ENCODE peak calls at places on chromosome 17, in five cellular contexts. Y, Q, L, S and O are unnamed samples.

GRCh38 chr17:57108656-57109392 is 23.8 kb downstream of the AKAP1 start:
- DNase-seq in Y (no peak), Q (no peak), L (no peak), S (no peak), O (no peak)

GRCh38 chr17:7405413-7405881 is 1.6 kb upstream of the TMEM256 start:
- DNase-seq in Y (no peak), Q (no peak), L (peak; percentile 14), S (no peak), O (no peak)

GRCh38 chr17:35743911-35744328 is 9.1 kb downstream of the GAS2L2 start:
- DNase-seq in Y (no peak), Q (no peak), L (no peak), S (no peak), O (no peak)

GRCh38 chr17:59698143-59698542 is 9.1 kb downstream of the PTRH2 start:
- DNase-seq in Y (no peak), Q (no peak), L (no peak), S (no peak), O (no peak)

GRCh38 chr17:57110152-57110542 is 25.1 kb downstream of the AKAP1 start:
- DNase-seq in Y (no peak), Q (no peak), L (peak; percentile 25), S (no peak), O (peak; percentile 49)

GRCh38 chr17:35540589-35541404 is 3.3 kb upstream of the SLFN12L start:
- DNase-seq in Y (no peak), Q (no peak), L (peak; percentile 49), S (no peak), O (no peak)

GRCh38 chr17:4901648-4902344 is 1.1 kb downstream of the CHRNE start:
- DNase-seq in Y (no peak), Q (no peak), L (peak; percentile 36), S (no peak), O (peak; percentile 57)

GRCh38 chr17:8141741-8142140 is 10.5 kb downstream of the PER1 start:
- DNase-seq in Y (no peak), Q (no peak), L (no peak), S (no peak), O (peak; percentile 25)

GRCh38 chr17:43517161-43517560 is 29.0 kb downstream of the ETV4 start:
- DNase-seq in Y (no peak), Q (no peak), L (no peak), S (no peak), O (no peak)

GRCh38 chr17:71208111-71208704 is 912.6 kb upstream of the SOX9 start:
- DNase-seq in Y (no peak), Q (no peak), L (no peak), S (no peak), O (no peak)

GRCh38 chr17:72635034-72635654 is 457.3 kb downstream of the SLC39A11 start:
- DNase-seq in Y (no peak), Q (no peak), L (no peak), S (no peak), O (no peak)

GRCh38 chr17:22090263-22090935 is 398.1 kb downstream of the KCNJ18 start:
- DNase-seq in Y (no peak), Q (no peak), L (no peak), S (no peak), O (no peak)

GRCh38 chr17:41553987-41554680 is 17.7 kb downstream of the KRT9 start:
- DNase-seq in Y (no peak), Q (no peak), L (peak; percentile 9), S (no peak), O (no peak)

GRCh38 chr17:79784353-79785016 is 6.5 kb downstream of the CBX2 start:
- DNase-seq in Y (no peak), Q (no peak), L (no peak), S (no peak), O (peak; percentile 34)

DNA sequence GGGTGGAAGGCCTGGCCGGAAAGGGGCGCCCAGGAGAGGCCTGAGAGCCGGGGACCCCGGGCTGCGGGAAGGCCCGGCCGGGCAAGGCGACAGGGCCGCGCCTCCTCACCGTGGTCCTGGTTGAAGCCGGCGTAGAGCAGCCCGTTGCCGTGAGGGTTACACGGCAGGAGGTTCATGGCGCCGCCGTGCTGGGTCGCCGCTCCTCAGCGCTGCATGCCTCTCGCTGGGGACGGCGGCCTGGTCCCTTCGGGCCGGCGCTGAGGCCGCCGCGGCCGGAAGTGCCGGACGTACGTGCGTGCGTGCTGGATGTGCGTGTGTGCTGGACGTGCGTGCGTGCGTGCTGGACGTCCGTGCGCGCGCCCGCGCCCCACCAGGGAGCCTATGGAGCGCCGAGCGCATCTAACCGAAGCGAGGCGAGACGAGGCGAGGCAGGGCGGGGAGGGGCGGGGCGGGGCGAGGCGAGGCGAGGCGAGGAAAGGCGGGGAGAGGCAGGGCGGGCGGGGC is at the start of gene WDR45B:
- DNase-seq in Y (peak; percentile 91), Q (peak; percentile 94), L (peak; percentile 83), S (peak; percentile 98), O (peak; percentile 94)
- TF ChIP-seq EP300 in Y (no peak), Q (no peak), L (peak; percentile 57), S (no peak), O (peak; percentile 84)

GRCh38 chr17:62968445-62968923 is 2.4 kb downstream of the TANC2 start:
- DNase-seq in Y (no peak), Q (peak; percentile 83), L (peak; percentile 49), S (peak; percentile 98), O (no peak)
- H3K4me3 ChIP-seq in Y (no peak overlapping the region), Q (no peak overlapping the region), L (peak overlapping the region; percentile 9), S (peak overlapping the region; percentile 98), O (no peak overlapping the region)

DNA sequence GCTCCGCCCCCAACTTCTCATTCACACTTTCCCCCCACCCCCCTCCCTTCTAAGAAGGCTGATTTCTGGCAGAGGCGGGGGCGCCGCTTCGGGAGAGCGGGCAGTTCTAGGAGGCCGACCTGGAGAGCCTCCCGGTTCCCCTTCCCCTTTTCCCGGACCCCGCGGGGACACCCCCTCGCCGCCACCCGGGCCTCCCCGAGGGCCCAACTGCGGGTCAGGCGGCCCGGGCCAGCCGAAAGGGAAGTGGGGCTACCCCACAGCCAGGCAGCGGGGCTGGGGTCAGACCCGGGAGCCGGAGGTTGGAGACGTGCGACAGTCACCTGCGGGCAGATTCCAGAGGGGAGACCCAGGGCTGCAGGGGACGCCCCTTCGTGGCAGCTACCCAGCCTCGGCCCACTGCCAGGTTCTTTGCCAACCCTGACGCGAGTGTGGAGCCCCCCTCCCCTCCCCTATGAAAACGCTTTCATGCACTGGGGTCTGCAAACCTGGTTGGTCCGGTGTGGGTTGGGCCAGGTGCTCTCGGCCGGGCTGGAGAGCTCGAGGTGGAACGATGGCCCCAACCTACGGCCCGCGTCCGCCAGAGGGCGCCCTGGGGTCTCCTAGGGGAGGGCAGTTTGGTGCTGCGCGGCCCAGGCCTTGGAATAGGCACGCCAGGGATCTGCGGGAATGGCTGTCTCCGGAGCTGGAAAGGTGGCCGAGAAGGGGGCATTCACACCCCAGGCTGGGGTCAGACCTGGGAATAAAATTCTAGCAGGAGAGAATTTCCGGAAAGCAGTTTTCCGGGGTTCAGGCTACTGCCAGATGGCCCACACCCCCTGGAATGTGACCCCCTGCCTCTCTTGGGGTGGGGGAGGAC is 722 bp upstream of the SOCS3 start:
- DNase-seq in Y (peak; percentile 73), Q (peak; percentile 80), L (peak; percentile 94), S (peak; percentile 99), O (peak; percentile 88)
- TF ChIP-seq EP300 in Y (no peak), Q (no peak), L (no peak), S (peak; percentile 3), O (no peak)

GRCh38 chr17:49358638-49359247 is 3.3 kb downstream of the ZNF652 start:
- DNase-seq in Y (no peak), Q (no peak), L (no peak), S (no peak), O (no peak)
- H3K4me3 ChIP-seq in Y (no peak overlapping the region), Q (no peak overlapping the region), L (no peak overlapping the region), S (no peak overlapping the region), O (no peak overlapping the region)

DNA sequence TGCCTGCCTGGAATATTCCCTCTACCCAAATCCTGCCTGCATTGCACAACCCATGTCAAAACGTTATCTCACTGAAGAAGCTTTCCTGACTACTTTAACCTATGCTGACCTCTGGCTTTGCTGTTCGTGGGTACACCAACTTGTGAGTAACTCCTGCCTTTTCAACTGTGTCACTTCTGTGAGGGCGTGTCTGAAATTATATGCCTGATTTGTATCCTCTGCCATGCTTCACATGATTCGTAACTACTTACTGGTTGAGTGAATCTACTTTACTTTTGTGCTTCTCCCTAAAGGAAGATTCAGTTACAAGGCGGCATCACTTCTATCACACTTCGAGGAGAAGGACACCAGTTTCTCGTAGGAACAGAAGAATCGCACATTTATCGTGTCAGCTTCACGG is 33.3 kb upstream of the USP43 start:
- DNase-seq in Y (no peak), Q (no peak), L (no peak), S (no peak), O (no peak)
- TF ChIP-seq EP300 in Y (no peak), Q (no peak), L (no peak), S (no peak), O (no peak)

GRCh38 chr17:29036584-29036983 is 6.4 kb upstream of the PIPOX start:
- DNase-seq in Y (no peak), Q (no peak), L (no peak), S (no peak), O (no peak)

GRCh38 chr17:29039764-29040598 is 3.0 kb upstream of the PIPOX start:
- DNase-seq in Y (no peak), Q (no peak), L (no peak), S (no peak), O (no peak)

GRCh38 chr17:29038511-29039300 is 4.2 kb upstream of the PIPOX start:
- DNase-seq in Y (no peak), Q (no peak), L (no peak), S (no peak), O (no peak)

GRCh38 chr17:29041091-29041490 is 1.9 kb upstream of the PIPOX start:
- DNase-seq in Y (no peak), Q (no peak), L (no peak), S (no peak), O (no peak)

DNA sequence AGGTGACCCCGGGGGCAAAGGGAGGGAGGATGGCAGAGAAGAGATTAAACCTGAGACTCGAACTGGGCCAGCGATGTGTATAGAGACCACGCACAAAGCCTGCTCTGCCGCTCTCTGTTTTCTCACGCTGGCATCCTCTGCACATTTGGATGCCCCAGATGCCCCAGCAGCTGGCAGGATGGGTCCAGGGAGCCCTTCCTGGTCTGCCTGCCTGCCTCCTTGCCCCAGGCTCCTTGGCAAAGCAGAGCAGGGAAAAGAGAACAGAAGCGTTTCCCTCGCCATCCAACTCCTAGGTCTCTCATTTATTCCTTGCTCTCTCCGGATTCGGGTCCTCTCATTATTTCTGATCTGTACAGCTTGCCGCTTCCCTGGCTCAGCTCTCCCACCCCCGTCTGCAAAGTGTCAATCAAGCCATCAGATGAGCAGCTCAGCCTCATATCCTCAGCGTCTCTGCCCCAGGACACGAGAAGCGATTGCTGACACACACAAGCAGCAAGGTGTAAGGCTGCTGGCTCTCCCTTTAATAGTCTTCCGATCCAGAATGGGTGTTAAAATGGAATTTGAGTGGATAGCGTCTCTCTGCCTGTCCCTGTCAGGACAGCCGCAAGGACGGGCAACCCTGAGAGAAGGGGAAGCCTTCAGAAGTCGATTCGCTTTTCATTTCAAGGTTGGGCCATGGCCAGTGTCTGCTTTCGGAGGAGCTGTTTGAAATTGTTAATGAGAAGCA is 5.0 kb upstream of the PIPOX start:
- DNase-seq in Y (no peak), Q (no peak), L (no peak), S (no peak), O (no peak)
- H3K4me3 ChIP-seq in Y (no peak overlapping the region), Q (no peak overlapping the region), L (no peak overlapping the region), S (no peak overlapping the region), O (no peak overlapping the region)

DNA sequence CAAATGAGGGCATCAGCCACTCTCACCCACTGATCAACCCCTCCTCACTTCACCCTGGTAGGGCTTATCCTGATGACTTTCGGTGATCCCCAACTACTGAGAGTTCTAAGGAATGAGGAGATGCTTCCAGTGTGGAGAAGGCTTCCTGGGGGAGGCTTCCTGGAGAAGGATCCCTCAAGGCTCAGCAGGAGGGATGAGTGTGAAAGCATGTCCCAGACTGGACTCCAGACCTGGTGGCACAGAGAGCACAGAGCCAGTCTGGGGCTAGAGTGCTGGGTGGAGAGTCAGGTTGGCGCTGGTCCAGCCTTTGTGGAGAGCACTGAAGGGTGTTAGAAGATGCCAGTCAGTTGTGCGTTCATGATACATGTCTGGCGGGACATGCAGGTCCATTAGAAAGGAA is 53.7 kb downstream of the PLD6 start:
- DNase-seq in Y (no peak), Q (no peak), L (peak; percentile 21), S (no peak), O (no peak)
- TF ChIP-seq EP300 in Y (no peak), Q (no peak), L (no peak), S (no peak), O (no peak)